ENCODE peak calls at places on chromosome 17, in five cellular contexts. R, P, W, D and A are unnamed samples.
A peak's percentile ranks its signal among the peaks of the same experiment; 100 is the strongest.

GRCh38 chr17:35146214-35146833 is 1.3 kb upstream of the UNC45B start:
- DNase-seq in R (no peak), P (no peak), W (no peak), D (no peak), A (no peak)

GRCh38 chr17:73815474-73815873 is 171.2 kb upstream of the SDK2 start:
- DNase-seq in R (no peak), P (no peak), W (no peak), D (no peak), A (no peak)

GRCh38 chr17:3960764-3961163 is 3.5 kb downstream of the ATP2A3 start:
- DNase-seq in R (no peak), P (no peak), W (no peak), D (no peak), A (no peak)

GRCh38 chr17:76695059-76695892 is 15.5 kb downstream of the MXRA7 start:
- DNase-seq in R (no peak), P (no peak), W (no peak), D (no peak), A (no peak)

GRCh38 chr17:59469786-59470485 is 95.5 kb upstream of the DHX40 start:
- DNase-seq in R (no peak), P (no peak), W (no peak), D (no peak), A (no peak)

GRCh38 chr17:75501378-75502071 is 13.8 kb downstream of the CASKIN2 start:
- DNase-seq in R (no peak), P (no peak), W (no peak), D (no peak), A (no peak)

GRCh38 chr17:40547079-40547784 is 18.0 kb downstream of the CCR7 start:
- DNase-seq in R (no peak), P (no peak), W (no peak), D (peak; percentile 35), A (peak; percentile 7)

GRCh38 chr17:81315885-81316391 is 20.8 kb upstream of the SLC38A10 start:
- DNase-seq in R (no peak), P (no peak), W (no peak), D (no peak), A (no peak)

GRCh38 chr17:18928726-18929125 is 23.2 kb upstream of the SLC5A10 start:
- DNase-seq in R (no peak), P (no peak), W (no peak), D (no peak), A (no peak)

GRCh38 chr17:1705004-1705403 is 5.2 kb downstream of the TLCD2 start:
- DNase-seq in R (no peak), P (no peak), W (no peak), D (no peak), A (no peak)

GRCh38 chr17:65856865-65857264 is 295.4 kb upstream of the AXIN2 start:
- DNase-seq in R (no peak), P (no peak), W (no peak), D (no peak), A (no peak)

GRCh38 chr17:57706761-57707160 is 38.3 kb downstream of the CCDC182 start:
- DNase-seq in R (no peak), P (no peak), W (no peak), D (peak; percentile 20), A (no peak)

GRCh38 chr17:81710514-81711308 is 1.4 kb upstream of the SLC25A10 start:
- DNase-seq in R (no peak), P (no peak), W (no peak), D (no peak), A (no peak)

GRCh38 chr17:4509923-4510614 is 11.4 kb downstream of the SPNS2 start:
- DNase-seq in R (no peak), P (no peak), W (no peak), D (no peak), A (no peak)

GRCh38 chr17:72931163-72931562 is 161.3 kb downstream of the SLC39A11 start:
- DNase-seq in R (no peak), P (peak; percentile 30), W (no peak), D (no peak), A (no peak)

GRCh38 chr17:55641559-55642160 is 81.0 kb downstream of the TMEM100 start:
- DNase-seq in R (peak; percentile 83), P (peak; percentile 30), W (peak; percentile 56), D (peak; percentile 70), A (peak; percentile 52)

GRCh38 chr17:42679001-42679491 is 2.3 kb upstream of the PLEKHH3 start:
- DNase-seq in R (peak; percentile 53), P (no peak), W (no peak), D (peak; percentile 66), A (no peak)

GRCh38 chr17:59267776-59268175 is 47.5 kb downstream of the GDPD1 start:
- DNase-seq in R (no peak), P (no peak), W (no peak), D (no peak), A (no peak)

GRCh38 chr17:78358538-78359215 is 1.2 kb downstream of the SOCS3 start:
- DNase-seq in R (no peak), P (no peak), W (no peak), D (no peak), A (peak; percentile 48)

GRCh38 chr17:1188812-1189211 is 9.0 kb upstream of the ABR start:
- DNase-seq in R (no peak), P (peak; percentile 32), W (no peak), D (peak; percentile 85), A (no peak)

GRCh38 chr17:29574732-29575510 is 6.4 kb downstream of the TP53I13 start:
- DNase-seq in R (no peak), P (no peak), W (no peak), D (no peak), A (no peak)

GRCh38 chr17:29176500-29177351 is 3.5 kb downstream of the MYO18A start:
- DNase-seq in R (peak; percentile 43), P (peak; percentile 84), W (peak; percentile 48), D (peak; percentile 71), A (peak; percentile 60)

GRCh38 chr17:64718058-64718457 is 56.0 kb upstream of the SMURF2 start:
- DNase-seq in R (no peak), P (no peak), W (no peak), D (no peak), A (no peak)

GRCh38 chr17:57442914-57443571 is 186.7 kb downstream of the MSI2 start:
- DNase-seq in R (no peak), P (peak; percentile 44), W (no peak), D (no peak), A (no peak)

GRCh38 chr17:48735057-48735341 is 6.4 kb upstream of the HOXB13 start:
- DNase-seq in R (no peak), P (no peak), W (no peak), D (no peak), A (no peak)

GRCh38 chr17:43019418-43019817 is 2.8 kb downstream of the VAT1 start:
- DNase-seq in R (no peak), P (no peak), W (no peak), D (no peak), A (no peak)

GRCh38 chr17:75250009-75250471 is 11.4 kb downstream of the GGA3 start:
- DNase-seq in R (no peak), P (peak; percentile 51), W (no peak), D (no peak), A (no peak)

GRCh38 chr17:47324224-47325020 is 667 bp downstream of the EFCAB13 start:
- DNase-seq in R (peak; percentile 50), P (peak; percentile 49), W (no peak), D (no peak), A (peak; percentile 61)

GRCh38 chr17:19979917-19980770 is 2.5 kb upstream of the AKAP10 start:
- DNase-seq in R (no peak), P (no peak), W (no peak), D (no peak), A (peak; percentile 34)

GRCh38 chr17:78202666-78203065 is 11.4 kb upstream of the BIRC5 start:
- DNase-seq in R (no peak), P (no peak), W (no peak), D (no peak), A (no peak)

GRCh38 chr17:31256936-31257335 is 40.1 kb downstream of the OMG start:
- DNase-seq in R (no peak), P (no peak), W (no peak), D (no peak), A (no peak)

GRCh38 chr17:32486701-32487459 is at the start of gene CDK5R1:
- DNase-seq in R (peak; percentile 70), P (peak; percentile 81), W (peak; percentile 72), D (peak; percentile 63), A (peak; percentile 77)

GRCh38 chr17:75661531-75661930 is 5.4 kb downstream of the RECQL5 start:
- DNase-seq in R (no peak), P (no peak), W (no peak), D (no peak), A (no peak)

GRCh38 chr17:37107406-37108083 is 158.8 kb downstream of the AATF start:
- DNase-seq in R (peak; percentile 50), P (no peak), W (no peak), D (peak; percentile 64), A (no peak)